ENCODE peak calls at places on chromosome 13, in six cellular contexts. E is substantia nigra, P is mammary epithelial cell, S is ascending aorta, B is ovary, F is left ventricle myocardium inferior. R is an unnamed sample.

GRCh38 chr13:51584731-51585191 is 499 bp downstream of the WDFY2 start:
- DNase-seq in B (no peak), F (peak), S (no peak), E (no peak), P (peak), R (peak)

GRCh38 chr13:73722120-73722519 is 412.1 kb downstream of the KLF12 start:
- DNase-seq in F (no peak), P (peak), S (no peak), E (no peak), B (no peak), R (no peak)

GRCh38 chr13:40190656-40191100 is 475.8 kb downstream of the FOXO1 start:
- DNase-seq in B (peak), F (no peak), S (peak), P (peak), E (peak), R (peak)

GRCh38 chr13:91240341-91240740 is 107.1 kb upstream of the MIR17HG start:
- DNase-seq in F (no peak), B (no peak), P (no peak), E (no peak), S (no peak), R (no peak)

GRCh38 chr13:31686660-31687430 is 52.5 kb upstream of the RXFP2 start:
- DNase-seq in P (no peak), B (no peak), E (no peak), S (no peak), F (no peak), R (no peak)

GRCh38 chr13:39888865-39889810 is 233.7 kb downstream of the COG6 start:
- DNase-seq in S (no peak), P (peak), E (no peak), B (no peak), F (no peak), R (no peak)

GRCh38 chr13:71860547-71861131 is 6.4 kb downstream of the DACH1 start:
- DNase-seq in P (no peak), S (no peak), B (no peak), F (no peak), E (no peak), R (no peak)

GRCh38 chr13:66207610-66208009 is 1022.5 kb downstream of the PCDH9 start:
- DNase-seq in F (no peak), P (no peak), B (no peak), S (no peak), E (no peak), R (no peak)

GRCh38 chr13:94917814-94918213 is 205.5 kb upstream of the SOX21 start:
- DNase-seq in P (no peak), E (no peak), B (no peak), F (no peak), S (no peak), R (no peak)

GRCh38 chr13:51034906-51035305 is 76.2 kb downstream of the C13orf42 start:
- DNase-seq in F (no peak), E (no peak), S (no peak), B (no peak), P (no peak), R (no peak)

GRCh38 chr13:45456196-45456972 is 8.4 kb upstream of the COG3 start:
- DNase-seq in P (peak), S (no peak), E (no peak), F (no peak), B (no peak), R (no peak)

GRCh38 chr13:39612023-39612637 is 9.1 kb upstream of the LHFPL6 start:
- DNase-seq in E (no peak), B (peak), P (peak), S (no peak), F (no peak), R (peak)

GRCh38 chr13:32528358-32528757 is 10.2 kb downstream of the N4BP2L2 start:
- DNase-seq in E (no peak), S (no peak), B (no peak), F (no peak), P (peak), R (no peak)

GRCh38 chr13:43128504-43128929 is 105.1 kb downstream of the DNAJC15 start:
- DNase-seq in E (no peak), P (no peak), S (no peak), B (no peak), F (no peak), R (no peak)

GRCh38 chr13:41352935-41353801 is 42.1 kb downstream of the NAA16 start:
- DNase-seq in P (peak), E (no peak), S (no peak), F (no peak), B (no peak), R (no peak)

GRCh38 chr13:39415403-39415802 is 187.6 kb downstream of the LHFPL6 start:
- DNase-seq in S (no peak), F (peak), B (peak), E (peak), P (peak), R (no peak)

GRCh38 chr13:41652735-41653361 is 195.5 kb downstream of the RGCC start:
- DNase-seq in B (no peak), E (no peak), S (no peak), P (peak), F (no peak), R (no peak)

DNA sequence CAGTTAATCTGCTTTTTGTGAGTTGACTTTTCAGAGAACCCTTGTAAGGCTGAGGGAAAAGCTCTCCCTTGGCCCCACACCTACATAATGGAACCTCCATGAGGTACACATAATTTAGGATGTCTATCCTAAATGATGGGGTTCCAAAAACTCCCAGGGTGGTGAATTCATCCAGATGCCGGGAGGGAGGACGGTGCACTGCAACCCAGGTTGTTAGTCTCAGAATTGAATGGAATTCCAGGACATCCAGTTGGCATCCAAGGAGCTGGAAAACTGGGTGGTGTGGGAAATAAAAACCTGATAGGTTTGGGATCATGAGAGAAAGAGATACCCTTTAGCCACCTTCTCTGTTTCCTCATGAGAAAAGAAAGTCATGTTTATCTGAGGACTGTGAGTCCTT is 49.7 kb downstream of the C13orf46 start:
- DNase-seq in S (no peak), F (no peak), B (no peak), E (no peak), P (no peak), R (no peak)
- H3K27ac ChIP-seq in S (no peak), F (no peak), B (no peak), E (no peak), P (no peak), R (no peak)

DNA sequence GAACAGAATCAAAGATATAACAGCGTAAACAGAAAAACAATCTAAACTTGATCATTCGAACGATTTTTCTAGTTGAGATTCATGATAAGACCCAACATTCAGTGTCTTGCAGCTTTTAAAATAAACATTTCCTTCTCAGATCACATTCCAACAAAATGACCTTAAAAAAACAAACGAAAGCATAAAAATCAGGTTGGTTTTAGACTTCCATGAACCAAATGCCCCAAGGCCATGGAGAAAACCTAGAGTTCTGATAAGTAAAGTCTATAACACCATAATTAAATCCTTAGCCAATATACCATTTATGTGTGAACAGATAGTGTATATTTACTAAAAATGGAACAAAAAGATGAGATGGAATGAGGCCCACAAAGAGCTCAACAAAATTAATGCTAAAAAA is 55.6 kb downstream of the CAB39L start:
- DNase-seq in S (no peak), B (no peak), F (no peak), E (no peak), P (no peak), R (no peak)
- H3K27ac ChIP-seq in S (no peak), B (no peak), F (no peak), E (no peak), P (no peak), R (no peak)

GRCh38 chr13:111256458-111256857 is 64.0 kb upstream of the TEX29 start:
- DNase-seq in B (no peak), E (no peak), P (no peak), S (no peak), F (no peak), R (no peak)

GRCh38 chr13:111258637-111259036 is 61.8 kb upstream of the TEX29 start:
- DNase-seq in B (no peak), P (no peak), F (no peak), E (no peak), S (no peak), R (no peak)

GRCh38 chr13:111255228-111255790 is 65.1 kb upstream of the TEX29 start:
- DNase-seq in E (no peak), B (no peak), S (no peak), F (no peak), P (no peak), R (no peak)

GRCh38 chr13:111259058-111259457 is 61.4 kb upstream of the TEX29 start:
- DNase-seq in S (no peak), P (no peak), B (no peak), F (no peak), E (no peak), R (no peak)

GRCh38 chr13:111256946-111257345 is 63.5 kb upstream of the TEX29 start:
- DNase-seq in B (no peak), P (no peak), E (no peak), S (no peak), F (no peak), R (no peak)
- H3K27ac ChIP-seq in B (no peak), P (no peak), E (no peak), S (no peak), F (no peak), R (no peak)

GRCh38 chr13:113900646-113901045 is 36.8 kb upstream of the GAS6 start:
- DNase-seq in S (no peak), P (no peak), F (no peak), E (no peak), B (no peak), R (no peak)

GRCh38 chr13:113902956-113903355 is 39.1 kb upstream of the GAS6 start:
- DNase-seq in E (no peak), F (no peak), S (no peak), P (no peak), B (peak), R (no peak)

GRCh38 chr13:113901642-113902041 is 37.8 kb upstream of the GAS6 start:
- DNase-seq in E (no peak), P (no peak), F (no peak), B (no peak), S (no peak), R (no peak)

GRCh38 chr13:113902536-113902935 is 38.7 kb upstream of the GAS6 start:
- DNase-seq in F (no peak), B (no peak), P (no peak), S (no peak), E (no peak), R (no peak)

GRCh38 chr13:113901231-113901630 is 37.4 kb upstream of the GAS6 start:
- DNase-seq in F (no peak), E (no peak), S (no peak), B (peak), P (no peak), R (no peak)
- H3K27ac ChIP-seq in F (no peak), E (no peak), S (peak), B (no peak), P (no peak), R (no peak)